ENCODE peak calls at places on chromosomes 16 and 17, in nine cellular contexts. One of them, this sample, is unnamed.

GRCh38 chr17:55689672-55690071 is 33.0 kb downstream of the TMEM100 start:
- DNase-seq in uterus: no peak
- DNase-seq in hepatocyte: no peak
- DNase-seq in OCI-LY7: no peak
- DNase-seq in right cardiac atrium: no peak
- DNase-seq in Peyer's patch: no peak
- DNase-seq in thoracic aorta: no peak
- DNase-seq in A549: no peak
- DNase-seq in stomach: no peak
- DNase-seq in this sample: no peak

GRCh38 chr17:47864791-47865216 is 13.8 kb upstream of the SP6 start:
- DNase-seq in stomach: no peak
- DNase-seq in thoracic aorta: no peak
- DNase-seq in Peyer's patch: no peak
- DNase-seq in OCI-LY7: no peak
- DNase-seq in uterus: no peak
- DNase-seq in right cardiac atrium: no peak
- DNase-seq in A549: no peak
- DNase-seq in hepatocyte: no peak
- DNase-seq in this sample: no peak

GRCh38 chr16:23141959-23142740 is 7.1 kb downstream of the USP31 start:
- DNase-seq in A549: no peak
- DNase-seq in Peyer's patch: no peak
- DNase-seq in thoracic aorta: no peak
- DNase-seq in hepatocyte: no peak
- DNase-seq in stomach: no peak
- DNase-seq in uterus: no peak
- DNase-seq in OCI-LY7: no peak
- DNase-seq in right cardiac atrium: peak; percentile 64
- DNase-seq in this sample: no peak

GRCh38 chr16:55386534-55387296 is 62.7 kb downstream of the IRX6 start:
- DNase-seq in Peyer's patch: no peak
- DNase-seq in stomach: no peak
- DNase-seq in hepatocyte: peak; percentile 28
- DNase-seq in uterus: no peak
- DNase-seq in thoracic aorta: no peak
- DNase-seq in right cardiac atrium: no peak
- DNase-seq in OCI-LY7: no peak
- DNase-seq in A549: no peak
- DNase-seq in this sample: no peak

GRCh38 chr17:21523482-21524210 is 147.5 kb downstream of the KCNJ12 start:
- DNase-seq in A549: no peak
- DNase-seq in right cardiac atrium: no peak
- DNase-seq in hepatocyte: no peak
- DNase-seq in OCI-LY7: no peak
- DNase-seq in stomach: no peak
- DNase-seq in uterus: no peak
- DNase-seq in thoracic aorta: no peak
- DNase-seq in Peyer's patch: no peak
- DNase-seq in this sample: no peak

GRCh38 chr16:1732071-1732470 is 26.1 kb downstream of the MAPK8IP3 start:
- DNase-seq in OCI-LY7: no peak
- DNase-seq in A549: no peak
- DNase-seq in Peyer's patch: no peak
- DNase-seq in hepatocyte: no peak
- DNase-seq in thoracic aorta: no peak
- DNase-seq in stomach: no peak
- DNase-seq in right cardiac atrium: no peak
- DNase-seq in uterus: no peak
- DNase-seq in this sample: no peak

GRCh38 chr17:2749058-2749783 is at the start of gene CCDC92B:
- DNase-seq in stomach: no peak
- DNase-seq in Peyer's patch: no peak
- DNase-seq in A549: no peak
- DNase-seq in thoracic aorta: no peak
- DNase-seq in right cardiac atrium: no peak
- DNase-seq in OCI-LY7: no peak
- DNase-seq in uterus: no peak
- DNase-seq in hepatocyte: no peak
- DNase-seq in this sample: no peak

GRCh38 chr17:50479522-50480141 is 972 bp downstream of the RSAD1 start:
- DNase-seq in Peyer's patch: peak; percentile 91
- DNase-seq in right cardiac atrium: peak; percentile 90
- DNase-seq in uterus: peak; percentile 66
- DNase-seq in hepatocyte: peak; percentile 93
- DNase-seq in A549: peak; percentile 97
- DNase-seq in stomach: peak; percentile 79
- DNase-seq in thoracic aorta: no peak
- DNase-seq in OCI-LY7: peak; percentile 85
- DNase-seq in this sample: peak; percentile 80

GRCh38 chr17:49456172-49456965 is 38.7 kb upstream of the NGFR start:
- DNase-seq in OCI-LY7: no peak
- DNase-seq in Peyer's patch: no peak
- DNase-seq in uterus: peak; percentile 31
- DNase-seq in hepatocyte: peak; percentile 74
- DNase-seq in right cardiac atrium: peak; percentile 71
- DNase-seq in thoracic aorta: no peak
- DNase-seq in A549: no peak
- DNase-seq in stomach: no peak
- DNase-seq in this sample: no peak

DNA sequence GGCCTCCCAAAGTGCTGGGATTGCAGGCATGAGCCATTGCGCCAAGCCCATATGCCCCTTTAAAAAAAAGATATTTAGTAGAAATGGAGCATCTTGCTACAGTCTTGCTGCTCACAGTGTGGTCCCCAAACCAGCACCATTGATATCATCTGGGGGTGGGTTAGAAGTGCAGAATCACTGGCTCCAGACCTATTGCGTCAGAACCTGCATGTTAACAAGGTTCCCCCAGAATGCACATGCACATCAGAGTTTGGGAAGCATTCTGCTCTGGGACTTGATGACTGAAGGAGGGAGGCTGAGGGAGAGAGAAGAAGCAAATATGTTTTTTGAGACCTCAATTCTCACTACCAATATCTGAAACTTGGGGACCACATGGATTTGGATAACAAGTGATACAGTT is 16.0 kb upstream of the ARL4D start:
- DNase-seq in right cardiac atrium: no peak
- DNase-seq in stomach: no peak
- DNase-seq in uterus: no peak
- DNase-seq in A549: no peak
- DNase-seq in OCI-LY7: no peak
- DNase-seq in hepatocyte: no peak
- DNase-seq in thoracic aorta: no peak
- DNase-seq in Peyer's patch: no peak
- DNase-seq in this sample: no peak
- H3K27ac ChIP-seq in right cardiac atrium: no peak overlapping the region
- H3K27ac ChIP-seq in stomach: no peak overlapping the region
- H3K27ac ChIP-seq in uterus: no peak overlapping the region
- H3K27ac ChIP-seq in A549: no peak overlapping the region
- H3K27ac ChIP-seq in OCI-LY7: no peak overlapping the region
- H3K27ac ChIP-seq in hepatocyte: no peak overlapping the region
- H3K27ac ChIP-seq in thoracic aorta: no peak overlapping the region
- H3K27ac ChIP-seq in Peyer's patch: no peak overlapping the region
- H3K27ac ChIP-seq in this sample: no peak overlapping the region

GRCh38 chr16:50953266-50953665 is 197.8 kb downstream of the SALL1 start:
- DNase-seq in Peyer's patch: no peak
- DNase-seq in OCI-LY7: no peak
- DNase-seq in right cardiac atrium: no peak
- DNase-seq in thoracic aorta: no peak
- DNase-seq in uterus: no peak
- DNase-seq in stomach: no peak
- DNase-seq in A549: no peak
- DNase-seq in hepatocyte: no peak
- DNase-seq in this sample: no peak

GRCh38 chr16:50950955-50951354 is 200.1 kb downstream of the SALL1 start:
- DNase-seq in stomach: no peak
- DNase-seq in right cardiac atrium: no peak
- DNase-seq in Peyer's patch: no peak
- DNase-seq in A549: no peak
- DNase-seq in OCI-LY7: no peak
- DNase-seq in thoracic aorta: no peak
- DNase-seq in uterus: no peak
- DNase-seq in hepatocyte: no peak
- DNase-seq in this sample: no peak

GRCh38 chr16:50956637-50957036 is 194.4 kb downstream of the SALL1 start:
- DNase-seq in OCI-LY7: no peak
- DNase-seq in hepatocyte: no peak
- DNase-seq in thoracic aorta: no peak
- DNase-seq in stomach: no peak
- DNase-seq in A549: no peak
- DNase-seq in right cardiac atrium: no peak
- DNase-seq in Peyer's patch: no peak
- DNase-seq in uterus: no peak
- DNase-seq in this sample: no peak

GRCh38 chr16:50955311-50955710 is 195.8 kb downstream of the SALL1 start:
- DNase-seq in uterus: no peak
- DNase-seq in thoracic aorta: no peak
- DNase-seq in A549: no peak
- DNase-seq in OCI-LY7: no peak
- DNase-seq in Peyer's patch: no peak
- DNase-seq in hepatocyte: no peak
- DNase-seq in right cardiac atrium: no peak
- DNase-seq in stomach: no peak
- DNase-seq in this sample: no peak

DNA sequence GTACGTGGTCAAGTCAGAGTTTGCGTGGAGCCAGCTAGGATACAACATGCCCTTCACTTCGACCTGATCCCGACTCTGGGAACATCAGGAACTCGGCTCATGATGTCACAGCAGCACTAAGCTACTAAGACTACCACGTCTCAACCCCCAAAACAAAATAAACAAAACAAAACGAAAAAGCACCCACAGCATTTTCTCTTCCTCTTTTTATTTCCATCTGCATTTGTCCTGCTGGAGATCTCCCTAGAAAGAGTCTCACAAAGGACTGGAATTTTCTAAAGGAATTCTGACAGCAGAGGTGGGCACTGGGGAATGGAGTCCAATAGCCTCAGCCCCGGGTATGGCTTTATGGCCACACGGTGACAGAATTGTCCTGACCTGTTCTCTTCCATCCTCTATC is 196.6 kb downstream of the SALL1 start:
- DNase-seq in OCI-LY7: no peak
- DNase-seq in A549: no peak
- DNase-seq in right cardiac atrium: no peak
- DNase-seq in thoracic aorta: no peak
- DNase-seq in uterus: no peak
- DNase-seq in stomach: no peak
- DNase-seq in hepatocyte: no peak
- DNase-seq in Peyer's patch: no peak
- DNase-seq in this sample: no peak
- H3K27ac ChIP-seq in OCI-LY7: no peak overlapping the region
- H3K27ac ChIP-seq in A549: no peak overlapping the region
- H3K27ac ChIP-seq in right cardiac atrium: no peak overlapping the region
- H3K27ac ChIP-seq in thoracic aorta: no peak overlapping the region
- H3K27ac ChIP-seq in uterus: no peak overlapping the region
- H3K27ac ChIP-seq in stomach: no peak overlapping the region
- H3K27ac ChIP-seq in hepatocyte: no peak overlapping the region
- H3K27ac ChIP-seq in Peyer's patch: no peak overlapping the region
- H3K27ac ChIP-seq in this sample: no peak overlapping the region

GRCh38 chr17:40321502-40322416 is 12.8 kb downstream of the RARA start:
- DNase-seq in right cardiac atrium: peak; percentile 88
- DNase-seq in OCI-LY7: no peak
- DNase-seq in hepatocyte: no peak
- DNase-seq in A549: no peak
- DNase-seq in stomach: peak; percentile 68
- DNase-seq in uterus: no peak
- DNase-seq in thoracic aorta: no peak
- DNase-seq in Peyer's patch: peak; percentile 53
- DNase-seq in this sample: peak; percentile 37
- H3K27ac ChIP-seq in right cardiac atrium: peak overlapping the region; percentile 92
- H3K27ac ChIP-seq in OCI-LY7: peak overlapping the region; percentile 32
- H3K27ac ChIP-seq in hepatocyte: peak overlapping the region; percentile 87
- H3K27ac ChIP-seq in A549: peak overlapping the region; percentile 95
- H3K27ac ChIP-seq in stomach: peak overlapping the region; percentile 98
- H3K27ac ChIP-seq in uterus: peak overlapping the region; percentile 83
- H3K27ac ChIP-seq in thoracic aorta: peak overlapping the region; percentile 91
- H3K27ac ChIP-seq in Peyer's patch: peak overlapping the region; percentile 84
- H3K27ac ChIP-seq in this sample: peak overlapping the region; percentile 87

DNA sequence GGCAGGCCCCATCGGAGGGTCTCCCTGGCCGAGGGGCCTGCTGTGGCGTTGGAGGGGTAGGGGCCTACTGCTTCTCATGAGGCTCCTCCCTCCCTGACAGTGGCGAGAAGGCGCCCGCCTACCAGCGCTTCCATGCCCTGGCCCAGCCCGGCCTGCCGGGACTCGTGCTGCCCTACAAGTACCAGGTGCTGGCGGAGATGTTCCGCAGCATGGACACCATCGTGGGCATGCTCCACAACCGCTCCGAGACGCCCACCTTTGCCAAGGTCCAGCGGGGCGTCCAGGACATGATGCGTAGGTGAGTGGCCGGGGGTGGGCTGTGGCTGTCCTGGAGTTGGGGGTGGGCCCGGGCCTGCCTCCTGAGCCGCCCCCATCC is 1.7 kb downstream of the CDT1 start:
- DNase-seq in thoracic aorta: no peak
- DNase-seq in stomach: no peak
- DNase-seq in Peyer's patch: no peak
- DNase-seq in A549: no peak
- DNase-seq in hepatocyte: no peak
- DNase-seq in OCI-LY7: no peak
- DNase-seq in right cardiac atrium: peak; percentile 56
- DNase-seq in uterus: no peak
- DNase-seq in this sample: no peak
- H3K27ac ChIP-seq in thoracic aorta: no peak overlapping the region
- H3K27ac ChIP-seq in stomach: no peak overlapping the region
- H3K27ac ChIP-seq in Peyer's patch: no peak overlapping the region
- H3K27ac ChIP-seq in A549: peak overlapping the region; percentile 94
- H3K27ac ChIP-seq in hepatocyte: no peak overlapping the region
- H3K27ac ChIP-seq in OCI-LY7: peak overlapping the region; percentile 97
- H3K27ac ChIP-seq in right cardiac atrium: no peak overlapping the region
- H3K27ac ChIP-seq in uterus: no peak overlapping the region
- H3K27ac ChIP-seq in this sample: no peak overlapping the region

GRCh38 chr16:50099957-50100648 is 34.3 kb downstream of the HEATR3 start:
- DNase-seq in thoracic aorta: no peak
- DNase-seq in A549: no peak
- DNase-seq in stomach: no peak
- DNase-seq in right cardiac atrium: no peak
- DNase-seq in OCI-LY7: no peak
- DNase-seq in hepatocyte: no peak
- DNase-seq in uterus: no peak
- DNase-seq in Peyer's patch: no peak
- DNase-seq in this sample: no peak
- H3K27ac ChIP-seq in thoracic aorta: no peak overlapping the region
- H3K27ac ChIP-seq in A549: no peak overlapping the region
- H3K27ac ChIP-seq in stomach: no peak overlapping the region
- H3K27ac ChIP-seq in right cardiac atrium: no peak overlapping the region
- H3K27ac ChIP-seq in OCI-LY7: no peak overlapping the region
- H3K27ac ChIP-seq in hepatocyte: no peak overlapping the region
- H3K27ac ChIP-seq in uterus: no peak overlapping the region
- H3K27ac ChIP-seq in Peyer's patch: no peak overlapping the region
- H3K27ac ChIP-seq in this sample: no peak overlapping the region

GRCh38 chr17:41484920-41485904 is 4.3 kb upstream of the KRT35 start:
- DNase-seq in thoracic aorta: no peak
- DNase-seq in right cardiac atrium: no peak
- DNase-seq in stomach: no peak
- DNase-seq in Peyer's patch: no peak
- DNase-seq in OCI-LY7: no peak
- DNase-seq in uterus: no peak
- DNase-seq in A549: no peak
- DNase-seq in hepatocyte: no peak
- DNase-seq in this sample: no peak
- H3K27ac ChIP-seq in thoracic aorta: no peak overlapping the region
- H3K27ac ChIP-seq in right cardiac atrium: no peak overlapping the region
- H3K27ac ChIP-seq in stomach: no peak overlapping the region
- H3K27ac ChIP-seq in Peyer's patch: no peak overlapping the region
- H3K27ac ChIP-seq in OCI-LY7: no peak overlapping the region
- H3K27ac ChIP-seq in uterus: no peak overlapping the region
- H3K27ac ChIP-seq in A549: no peak overlapping the region
- H3K27ac ChIP-seq in hepatocyte: no peak overlapping the region
- H3K27ac ChIP-seq in this sample: no peak overlapping the region